ENCODE peak calls at places on chromosomes 7 and 10, in ten cellular contexts. Q is PC-9, V is spleen, X is IMR-90, K is heart right ventricle, L is breast epithelium, Y is OCI-LY7, P is prostate gland, G is suprapubic skin, B is ovary. C is an unnamed sample. For H3K4me1, the result is how much of the 10 kb centered on the place peaks cover.

GRCh38 chr7:147547252-147547897 is 1043.2 kb upstream of the C7orf33 start:
- DNase-seq in V (no peak), P (no peak), B (no peak), Y (peak), X (peak), K (no peak), L (no peak), Q (peak), G (no peak), C (peak)

GRCh38 chr10:89171996-89172395 is 35.1 kb downstream of the CH25H start:
- DNase-seq in B (no peak), L (no peak), X (peak), Q (no peak), K (no peak), P (no peak), Y (no peak), G (no peak), V (no peak), C (no peak)

GRCh38 chr7:128877756-128878120 is 15.1 kb downstream of the ATP6V1F start:
- DNase-seq in V (no peak), L (no peak), P (no peak), G (no peak), X (no peak), B (no peak), K (no peak), Q (no peak), Y (no peak), C (no peak)

GRCh38 chr10:132062181-132062515 is 3.6 kb upstream of the JAKMIP3 start:
- DNase-seq in G (peak), L (peak), V (no peak), Q (no peak), Y (no peak), P (no peak), K (no peak), B (no peak), X (no peak), C (no peak)

GRCh38 chr10:27838291-27838690 is 92.7 kb upstream of the MKX start:
- DNase-seq in X (no peak), G (no peak), Y (no peak), V (no peak), B (no peak), P (no peak), L (no peak), K (no peak), Q (no peak), C (no peak)

GRCh38 chr7:74655324-74655723 is 2.2 kb upstream of the GTF2I start:
- DNase-seq in Q (no peak), L (no peak), Y (no peak), G (no peak), V (no peak), B (no peak), K (no peak), X (peak), P (no peak), C (no peak)

GRCh38 chr10:91006752-91007346 is 86.0 kb upstream of the ANKRD1 start:
- DNase-seq in Q (no peak), K (no peak), L (no peak), P (no peak), G (no peak), V (no peak), X (no peak), Y (peak), B (no peak), C (no peak)

GRCh38 chr7:132437730-132438129 is 138.5 kb downstream of the PLXNA4 start:
- DNase-seq in Q (no peak), V (no peak), L (no peak), Y (no peak), K (peak), X (no peak), B (no peak), G (no peak), P (no peak), C (no peak)

GRCh38 chr7:48180981-48181380 is 9.7 kb downstream of the ABCA13 start:
- DNase-seq in P (no peak), V (no peak), B (no peak), G (no peak), L (no peak), K (no peak), Y (no peak), Q (no peak), X (peak), C (no peak)

GRCh38 chr7:48183965-48184364 is 12.7 kb downstream of the ABCA13 start:
- DNase-seq in L (no peak), B (no peak), G (no peak), X (no peak), Y (no peak), P (no peak), V (no peak), K (no peak), Q (no peak), C (no peak)

GRCh38 chr7:48183370-48183743 is 12.1 kb downstream of the ABCA13 start:
- DNase-seq in G (no peak), V (no peak), Y (no peak), L (no peak), X (no peak), Q (no peak), B (no peak), P (no peak), K (no peak), C (no peak)

GRCh38 chr7:48179631-48180030 is 8.4 kb downstream of the ABCA13 start:
- DNase-seq in Y (no peak), Q (no peak), V (no peak), B (no peak), L (no peak), P (no peak), X (no peak), G (no peak), K (no peak), C (no peak)

GRCh38 chr7:48182736-48183369 is 11.6 kb downstream of the ABCA13 start:
- DNase-seq in G (no peak), L (no peak), X (peak), V (no peak), P (no peak), K (no peak), B (no peak), Y (no peak), Q (no peak), C (no peak)
- H3K27ac ChIP-seq in G (no peak), L (no peak), X (no peak), V (no peak), P (no peak), K (no peak), B (no peak), Y (no peak), Q (no peak), C (no peak)

DNA sequence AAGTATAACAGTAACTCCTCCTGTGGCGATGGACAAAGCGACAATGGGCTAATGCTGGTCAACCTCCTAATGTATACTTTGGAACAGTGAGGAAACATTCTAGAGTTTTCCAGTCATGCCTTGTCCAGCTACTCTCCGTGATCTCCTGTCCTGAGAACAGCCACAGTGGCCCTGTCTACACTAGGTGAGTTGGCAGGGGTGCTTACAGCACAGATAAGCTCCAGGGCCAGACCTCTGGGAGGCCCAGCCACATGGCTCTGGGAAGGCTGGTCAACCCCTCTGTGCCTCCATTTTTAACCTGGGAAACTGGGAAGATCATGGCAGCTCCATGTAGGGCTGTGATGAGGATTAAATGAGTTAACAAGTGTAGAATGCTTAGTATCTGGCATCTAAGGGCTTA is 57.0 kb downstream of the CLEC2L start:
- DNase-seq in Q (no peak), P (no peak), Y (no peak), L (no peak), G (no peak), V (no peak), K (no peak), X (no peak), B (no peak), C (no peak)
- H3K4me3 ChIP-seq in Q (no peak), P (no peak), Y (no peak), L (no peak), G (no peak), V (no peak), K (no peak), X (no peak), B (no peak), C (no peak)

GRCh38 chr10:14588084-14588937 is 186.4 kb downstream of the FAM107B start:
- DNase-seq in L (no peak), X (peak), Y (no peak), B (no peak), G (no peak), K (no peak), P (no peak), V (no peak), Q (peak), C (no peak)
- H3K4me1 ChIP-seq in L (under half), X (under half), Y (half or more), B (under half), G (under half), K (under half), P (under half), V (half or more), Q (half or more), C (half or more)

DNA sequence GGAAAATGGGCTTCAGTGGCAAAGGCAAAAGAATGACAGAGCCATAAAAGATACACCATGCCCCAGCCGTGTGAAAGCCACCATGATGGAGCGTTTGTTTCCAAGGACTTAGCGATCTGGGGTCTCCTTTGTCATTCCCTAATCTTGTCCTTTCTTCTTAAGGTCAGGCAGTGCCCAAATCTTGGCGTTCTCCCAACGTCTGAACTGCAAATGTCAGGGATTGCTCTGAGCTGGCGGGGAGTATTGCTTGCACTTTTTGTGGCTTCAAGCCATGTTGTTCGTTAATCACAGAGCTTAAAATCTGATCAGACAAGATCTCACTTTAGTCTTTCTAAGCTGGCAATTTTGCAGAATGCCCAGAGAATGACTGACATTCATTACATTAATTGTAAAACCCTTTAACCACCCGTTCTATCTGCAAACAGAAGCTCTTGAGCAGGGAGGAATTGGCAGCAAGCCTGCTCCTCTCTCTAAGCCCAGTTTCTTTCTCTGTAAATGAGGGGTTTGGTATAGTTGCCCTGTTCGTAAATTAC is 70.3 kb downstream of the NPTX2 start:
- DNase-seq in L (no peak), V (no peak), G (no peak), Y (no peak), B (no peak), P (no peak), K (no peak), X (no peak), Q (no peak), C (no peak)
- H3K27ac ChIP-seq in L (no peak), V (no peak), G (no peak), Y (no peak), B (no peak), P (no peak), K (no peak), X (no peak), Q (no peak), C (no peak)

GRCh38 chr7:69683002-69683401 is 84.7 kb downstream of the AUTS2 start:
- DNase-seq in L (no peak), G (no peak), P (no peak), X (no peak), K (no peak), V (no peak), Y (no peak), Q (no peak), B (no peak), C (peak)
- H3K4me3 ChIP-seq in L (no peak), G (no peak), P (no peak), X (no peak), K (no peak), V (no peak), Y (no peak), Q (no peak), B (no peak), C (no peak)

DNA sequence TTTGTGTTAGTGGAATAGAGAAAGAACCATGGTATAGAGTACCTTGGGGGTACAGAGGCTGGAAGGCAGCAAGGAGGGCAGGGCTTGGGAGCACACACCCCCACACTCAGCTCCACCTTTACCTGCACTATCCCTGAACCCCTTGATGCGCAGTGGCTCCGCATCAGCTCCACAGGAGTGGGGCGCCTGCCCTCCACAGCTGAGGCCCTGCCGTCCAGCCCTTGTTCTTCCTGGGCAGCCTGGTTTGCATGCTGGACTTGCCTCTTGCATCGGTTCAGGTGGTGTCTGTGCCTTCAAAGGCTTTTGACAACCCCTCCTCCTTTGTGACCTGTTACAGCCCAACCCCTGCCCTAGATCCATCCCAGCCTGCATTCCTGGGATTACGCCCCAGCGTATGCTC is 52.6 kb upstream of the ZNF32 start:
- DNase-seq in P (no peak), B (no peak), G (no peak), K (no peak), Q (no peak), Y (no peak), X (no peak), L (no peak), V (peak), C (no peak)
- H3K4me1 ChIP-seq in P (under half), B (under half), G (under half), K (half or more), Q (under half), Y (under half), X (under half), L (under half), V (under half), C (under half)

GRCh38 chr7:81676105-81676811 is 93.6 kb downstream of the HGF start:
- DNase-seq in B (no peak), X (no peak), K (peak), G (no peak), Q (no peak), V (no peak), L (no peak), Y (no peak), P (no peak), C (no peak)
- H3K27ac ChIP-seq in B (no peak), X (no peak), K (peak), G (no peak), Q (no peak), V (no peak), L (peak), Y (no peak), P (no peak), C (no peak)

GRCh38 chr7:98354052-98354451 is 46.8 kb downstream of the BAIAP2L1 start:
- DNase-seq in G (peak), L (no peak), Q (no peak), Y (no peak), K (no peak), P (no peak), X (no peak), V (no peak), B (no peak), C (no peak)
- H3K4me3 ChIP-seq in G (no peak), L (no peak), Q (peak), Y (no peak), K (no peak), P (no peak), X (no peak), V (no peak), B (no peak), C (no peak)

DNA sequence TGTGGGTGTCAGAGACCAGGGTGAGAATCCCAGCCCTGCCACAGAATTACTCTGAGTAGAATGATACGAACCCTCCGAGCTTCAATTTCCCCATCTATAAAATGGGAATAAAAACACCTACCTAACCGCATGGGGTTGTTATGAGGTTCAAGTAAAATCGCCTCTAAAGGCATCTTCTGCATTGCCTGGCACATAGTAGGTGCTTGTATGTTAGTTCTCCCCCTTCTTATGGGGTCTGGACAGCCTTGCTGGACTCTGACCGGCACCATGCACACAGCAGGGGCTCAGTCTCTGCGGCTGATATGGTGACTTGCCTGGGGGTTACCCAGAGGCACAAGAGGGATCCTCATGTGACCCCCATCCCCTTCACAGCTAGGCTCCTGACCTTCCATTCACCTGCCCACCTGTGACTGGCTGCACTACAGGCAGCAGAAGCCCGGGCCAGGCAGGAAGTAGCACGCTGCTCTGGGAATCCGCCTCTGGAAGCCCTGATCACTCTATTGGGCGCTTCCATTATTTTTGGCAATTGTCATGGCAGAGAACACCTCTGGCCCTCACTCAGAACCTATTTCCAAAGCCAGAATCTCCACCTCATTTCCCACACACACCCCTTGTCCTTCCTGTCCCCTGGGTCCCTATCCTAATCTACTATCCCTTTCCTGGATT is 6.0 kb downstream of the SH3PXD2A start:
- DNase-seq in K (peak), B (no peak), Y (no peak), Q (no peak), V (peak), L (no peak), G (peak), P (no peak), X (no peak), C (no peak)
- H3K4me1 ChIP-seq in K (half or more), B (under half), Y (under half), Q (under half), V (half or more), L (under half), G (half or more), P (under half), X (under half), C (half or more)

C was measured in body of pancreas.